ENCODE peak calls at places on chromosomes 13 and 19, in four cellular contexts. One of them, this sample, is unnamed.

GRCh38 chr19:43782689-43783231 is 2.0 kb upstream of the KCNN4 start:
- DNase-seq in H9: no peak
- DNase-seq in IMR-90: no peak
- DNase-seq in mesendoderm: no peak
- DNase-seq in this sample: no peak

GRCh38 chr19:53076984-53077383 is 26.2 kb downstream of the ZNF160 start:
- DNase-seq in H9: peak; percentile 91
- DNase-seq in IMR-90: peak; percentile 28
- DNase-seq in mesendoderm: peak; percentile 95
- DNase-seq in this sample: peak; percentile 79

GRCh38 chr13:22801402-22802003 is 379.3 kb upstream of the SGCG start:
- DNase-seq in H9: no peak
- DNase-seq in IMR-90: peak; percentile 5
- DNase-seq in mesendoderm: peak; percentile 50
- DNase-seq in this sample: no peak

GRCh38 chr13:94079876-94080275 is 399.6 kb downstream of the DCT start:
- DNase-seq in H9: no peak
- DNase-seq in mesendoderm: no peak
- DNase-seq in IMR-90: peak; percentile 54
- DNase-seq in this sample: no peak

GRCh38 chr13:88622362-88622973 is 951.3 kb downstream of the SLITRK5 start:
- DNase-seq in H9: no peak
- DNase-seq in IMR-90: no peak
- DNase-seq in mesendoderm: peak; percentile 6
- DNase-seq in this sample: no peak

GRCh38 chr19:30593358-30593757 is 221.2 kb downstream of the ZNF536 start:
- DNase-seq in mesendoderm: no peak
- DNase-seq in H9: no peak
- DNase-seq in IMR-90: no peak
- DNase-seq in this sample: peak; percentile 31

GRCh38 chr13:74825170-74825948 is 656.6 kb downstream of the TBC1D4 start:
- DNase-seq in mesendoderm: no peak
- DNase-seq in H9: no peak
- DNase-seq in IMR-90: peak; percentile 49
- DNase-seq in this sample: no peak

GRCh38 chr13:78465250-78465649 is 138.1 kb downstream of the POU4F1 start:
- DNase-seq in IMR-90: no peak
- DNase-seq in H9: no peak
- DNase-seq in mesendoderm: no peak
- DNase-seq in this sample: no peak

GRCh38 chr19:38274734-38275133 is 10.4 kb downstream of the SPINT2 start:
- DNase-seq in IMR-90: no peak
- DNase-seq in mesendoderm: no peak
- DNase-seq in H9: no peak
- DNase-seq in this sample: no peak

GRCh38 chr19:35742121-35742724 is at the start of gene IGFLR1:
- DNase-seq in H9: no peak
- DNase-seq in mesendoderm: no peak
- DNase-seq in IMR-90: no peak
- DNase-seq in this sample: no peak

GRCh38 chr13:113653264-113654174 is 4.5 kb downstream of the ATP4B start:
- DNase-seq in H9: no peak
- DNase-seq in mesendoderm: peak; percentile 74
- DNase-seq in IMR-90: no peak
- DNase-seq in this sample: no peak

GRCh38 chr19:2461751-2462634 is 5.2 kb upstream of the LMNB2 start:
- DNase-seq in mesendoderm: peak; percentile 80
- DNase-seq in IMR-90: peak; percentile 56
- DNase-seq in H9: peak; percentile 84
- DNase-seq in this sample: peak; percentile 82

GRCh38 chr13:44249439-44249838 is 124.2 kb upstream of the SERP2 start:
- DNase-seq in H9: no peak
- DNase-seq in mesendoderm: peak; percentile 65
- DNase-seq in IMR-90: peak; percentile 77
- DNase-seq in this sample: no peak

GRCh38 chr13:39855236-39855635 is 199.8 kb downstream of the COG6 start:
- DNase-seq in IMR-90: no peak
- DNase-seq in H9: no peak
- DNase-seq in mesendoderm: no peak
- DNase-seq in this sample: no peak

GRCh38 chr19:7554990-7555864 is 19.7 kb downstream of the PNPLA6 start:
- DNase-seq in IMR-90: no peak
- DNase-seq in H9: peak; percentile 90
- DNase-seq in mesendoderm: peak; percentile 66
- DNase-seq in this sample: peak; percentile 95

GRCh38 chr13:74555291-74556001 is 421.2 kb upstream of the KLF12 start:
- DNase-seq in H9: no peak
- DNase-seq in IMR-90: no peak
- DNase-seq in mesendoderm: no peak
- DNase-seq in this sample: no peak

GRCh38 chr19:38290631-38291147 is 13.4 kb upstream of the C19orf33 start:
- DNase-seq in H9: no peak
- DNase-seq in IMR-90: peak; percentile 98
- DNase-seq in mesendoderm: no peak
- DNase-seq in this sample: no peak

GRCh38 chr19:40252395-40252794 is 25.9 kb upstream of the CCNP start:
- DNase-seq in IMR-90: no peak
- DNase-seq in H9: peak; percentile 55
- DNase-seq in mesendoderm: peak; percentile 84
- DNase-seq in this sample: no peak

GRCh38 chr13:29946093-29946492 is 95.7 kb upstream of the UBL3 start:
- DNase-seq in mesendoderm: no peak
- DNase-seq in IMR-90: no peak
- DNase-seq in H9: no peak
- DNase-seq in this sample: no peak
- H4K5ac ChIP-seq in mesendoderm: no peak overlapping the region
- H4K5ac ChIP-seq in IMR-90: no peak overlapping the region
- H4K5ac ChIP-seq in H9: no peak overlapping the region
- H4K5ac ChIP-seq in this sample: no peak overlapping the region

GRCh38 chr19:41641879-41642485 is 15.1 kb upstream of the CEACAM4 start:
- DNase-seq in H9: peak; percentile 65
- DNase-seq in mesendoderm: peak; percentile 46
- DNase-seq in IMR-90: peak; percentile 37
- DNase-seq in this sample: peak; percentile 75
- H2BK120ac ChIP-seq in H9: no peak overlapping the region
- H2BK120ac ChIP-seq in mesendoderm: no peak overlapping the region
- H2BK120ac ChIP-seq in IMR-90: no peak overlapping the region
- H2BK120ac ChIP-seq in this sample: no peak overlapping the region

GRCh38 chr13:99922631-99923404 is 48.7 kb downstream of the ZIC5 start:
- DNase-seq in H9: no peak
- DNase-seq in mesendoderm: no peak
- DNase-seq in IMR-90: no peak
- DNase-seq in this sample: no peak
- H4K5ac ChIP-seq in H9: no peak overlapping the region
- H4K5ac ChIP-seq in mesendoderm: no peak overlapping the region
- H4K5ac ChIP-seq in IMR-90: no peak overlapping the region
- H4K5ac ChIP-seq in this sample: no peak overlapping the region

GRCh38 chr19:390386-391198 is 18.4 kb downstream of the C2CD4C start:
- DNase-seq in mesendoderm: no peak
- DNase-seq in H9: no peak
- DNase-seq in IMR-90: no peak
- DNase-seq in this sample: no peak
- H2BK120ac ChIP-seq in mesendoderm: no peak overlapping the region
- H2BK120ac ChIP-seq in H9: no peak overlapping the region
- H2BK120ac ChIP-seq in IMR-90: no peak overlapping the region
- H2BK120ac ChIP-seq in this sample: no peak overlapping the region

DNA sequence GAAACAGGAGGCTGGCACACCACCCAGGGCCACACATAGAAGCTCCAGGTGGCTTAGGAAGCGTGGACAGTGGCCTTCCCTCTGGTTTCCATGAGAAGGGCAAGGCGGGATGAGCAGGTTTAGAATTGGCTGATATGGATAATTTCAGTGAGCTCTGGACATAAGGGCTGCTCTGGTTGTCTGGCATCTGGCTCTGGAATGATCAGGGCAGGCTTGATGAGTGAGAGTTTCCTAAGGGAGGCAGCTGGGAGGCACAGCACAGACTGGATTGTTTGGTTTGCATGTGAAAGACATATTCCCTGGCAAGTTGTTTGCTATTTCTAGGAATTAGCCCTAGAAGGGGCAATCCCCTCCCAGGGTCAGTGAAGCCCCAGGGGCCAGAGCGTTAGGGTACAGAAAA is 129.5 kb downstream of the ATP8A2 start:
- DNase-seq in H9: no peak
- DNase-seq in IMR-90: no peak
- DNase-seq in mesendoderm: no peak
- DNase-seq in this sample: no peak
- H4K5ac ChIP-seq in H9: no peak overlapping the region
- H4K5ac ChIP-seq in IMR-90: no peak overlapping the region
- H4K5ac ChIP-seq in mesendoderm: no peak overlapping the region
- H4K5ac ChIP-seq in this sample: no peak overlapping the region

GRCh38 chr19:5339470-5339949 is 1.1 kb downstream of the PTPRS start:
- DNase-seq in mesendoderm: no peak
- DNase-seq in H9: no peak
- DNase-seq in IMR-90: no peak
- DNase-seq in this sample: no peak

GRCh38 chr19:5341448-5341820 is 822 bp upstream of the PTPRS start:
- DNase-seq in mesendoderm: no peak
- DNase-seq in IMR-90: no peak
- DNase-seq in H9: no peak
- DNase-seq in this sample: no peak

GRCh38 chr19:5341981-5342380 is 1.4 kb upstream of the PTPRS start:
- DNase-seq in mesendoderm: no peak
- DNase-seq in H9: no peak
- DNase-seq in IMR-90: no peak
- DNase-seq in this sample: no peak

GRCh38 chr19:5339950-5340636 is 519 bp downstream of the PTPRS start:
- DNase-seq in IMR-90: no peak
- DNase-seq in H9: no peak
- DNase-seq in mesendoderm: no peak
- DNase-seq in this sample: no peak

GRCh38 chr19:5340637-5341447 is at the start of gene PTPRS:
- DNase-seq in IMR-90: peak; percentile 74
- DNase-seq in mesendoderm: peak; percentile 91
- DNase-seq in H9: peak; percentile 88
- DNase-seq in this sample: peak; percentile 97
- H2BK120ac ChIP-seq in IMR-90: no peak within 1 kb of the TSS
- H2BK120ac ChIP-seq in mesendoderm: peak within 1 kb of the TSS; percentile 29
- H2BK120ac ChIP-seq in H9: no peak within 1 kb of the TSS
- H2BK120ac ChIP-seq in this sample: no peak within 1 kb of the TSS

GRCh38 chr19:44807162-44807561 is 1.7 kb upstream of the BCAM start:
- DNase-seq in H9: no peak
- DNase-seq in IMR-90: no peak
- DNase-seq in mesendoderm: no peak
- DNase-seq in this sample: no peak
- H4K5ac ChIP-seq in H9: no peak overlapping the region
- H4K5ac ChIP-seq in IMR-90: no peak overlapping the region
- H4K5ac ChIP-seq in mesendoderm: no peak overlapping the region
- H4K5ac ChIP-seq in this sample: no peak overlapping the region

DNA sequence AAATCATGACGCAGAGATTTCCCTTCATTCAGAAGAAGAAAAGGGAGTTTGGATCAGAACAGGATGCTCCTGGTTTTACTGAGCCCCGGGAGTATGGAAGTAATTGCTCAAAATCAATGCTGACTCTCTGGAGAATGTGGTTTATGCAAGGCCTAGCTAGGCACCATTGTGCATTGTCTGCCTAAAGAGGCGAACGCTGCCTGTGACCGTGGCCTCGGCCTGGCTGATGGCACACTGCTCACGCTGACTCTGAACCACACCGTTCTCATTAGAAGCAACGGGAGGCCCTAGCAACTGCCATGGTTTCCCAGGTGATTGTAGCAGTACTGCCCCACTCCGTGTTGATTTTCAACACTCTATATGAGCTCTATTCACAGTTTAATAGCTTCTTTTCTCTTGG is 41.7 kb upstream of the UBL3 start:
- DNase-seq in IMR-90: no peak
- DNase-seq in H9: no peak
- DNase-seq in mesendoderm: no peak
- DNase-seq in this sample: no peak
- H2BK120ac ChIP-seq in IMR-90: no peak overlapping the region
- H2BK120ac ChIP-seq in H9: no peak overlapping the region
- H2BK120ac ChIP-seq in mesendoderm: no peak overlapping the region
- H2BK120ac ChIP-seq in this sample: no peak overlapping the region